ENCODE peak calls at places on chromosomes 2 and 18, in five cellular contexts. J, O, C, U and T are unnamed samples.

GRCh38 chr2:28511871-28512606 is 16.2 kb downstream of the PLB1 start:
- DNase-seq in C (no peak), J (no peak), O (no peak), U (no peak), T (no peak)

GRCh38 chr2:108447947-108448677 is 894 bp upstream of the GCC2 start:
- DNase-seq in U (no peak), C (no peak), O (no peak), J (no peak), T (no peak)

GRCh38 chr18:63477972-63478371 is 1.2 kb downstream of the SERPINB5 start:
- DNase-seq in J (no peak), O (no peak), U (no peak), C (no peak), T (no peak)

GRCh38 chr2:158509928-158510797 is 53.4 kb downstream of the PKP4 start:
- DNase-seq in J (no peak), U (no peak), O (no peak), C (no peak), T (no peak)

GRCh38 chr18:32735781-32736180 is 37.0 kb downstream of the KLHL14 start:
- DNase-seq in J (peak), C (peak), U (no peak), O (no peak), T (no peak)

GRCh38 chr2:45895477-45895876 is 244.0 kb downstream of the PRKCE start:
- DNase-seq in O (no peak), U (no peak), C (no peak), J (no peak), T (no peak)

GRCh38 chr2:217449436-217449835 is 553.4 kb downstream of the TNS1 start:
- DNase-seq in C (no peak), O (no peak), U (no peak), J (no peak), T (no peak)

GRCh38 chr2:46335404-46335965 is 38.3 kb downstream of the EPAS1 start:
- DNase-seq in U (no peak), O (peak), J (peak), C (no peak), T (peak)

GRCh38 chr18:76394780-76395476 is 100.1 kb downstream of the ZNF516 start:
- DNase-seq in C (peak), O (no peak), J (no peak), U (no peak), T (no peak)

GRCh38 chr2:200617089-200618050 is 31.6 kb downstream of the AOX1 start:
- DNase-seq in J (no peak), U (no peak), C (no peak), O (no peak), T (no peak)

GRCh38 chr18:57084331-57085298 is 62.3 kb upstream of the BOD1L2 start:
- DNase-seq in J (no peak), U (no peak), C (no peak), O (no peak), T (no peak)

GRCh38 chr18:34492652-34493051 is 217.4 kb upstream of the DTNA start:
- DNase-seq in C (no peak), O (peak), J (no peak), U (no peak), T (no peak)

GRCh38 chr2:236166781-236167296 is 1.3 kb downstream of the GBX2 start:
- DNase-seq in J (no peak), U (no peak), C (no peak), O (peak), T (no peak)

GRCh38 chr2:16059393-16060016 is 119.2 kb downstream of the MYCN start:
- DNase-seq in O (no peak), U (no peak), C (no peak), J (no peak), T (no peak)

GRCh38 chr2:168686485-168687191 is 115.8 kb upstream of the NOSTRIN start:
- DNase-seq in J (no peak), C (no peak), U (no peak), O (no peak), T (no peak)

GRCh38 chr18:58721586-58722160 is 50.4 kb downstream of the MALT1 start:
- DNase-seq in C (no peak), J (no peak), O (no peak), U (no peak), T (no peak)

GRCh38 chr18:48949606-48950535 is 894 bp downstream of the SMAD7 start:
- DNase-seq in O (peak), C (no peak), U (peak), J (no peak), T (no peak)

GRCh38 chr2:201858781-201859180 is 52.4 kb downstream of the CDK15 start:
- DNase-seq in U (no peak), C (no peak), J (peak), O (peak), T (no peak)

GRCh38 chr2:227545990-227546389 is 52.7 kb upstream of the SCYGR2 start:
- DNase-seq in O (peak), C (no peak), U (peak), J (no peak), T (no peak)

GRCh38 chr18:27014841-27015240 is 149.3 kb upstream of the AQP4 start:
- DNase-seq in C (no peak), O (no peak), U (no peak), J (no peak), T (no peak)

GRCh38 chr2:180367831-180368230 is 360.7 kb upstream of the CWC22 start:
- DNase-seq in U (no peak), C (peak), O (no peak), J (no peak), T (no peak)

GRCh38 chr2:8135051-8135675 is 546.7 kb upstream of the ID2 start:
- DNase-seq in J (no peak), C (no peak), U (no peak), O (no peak), T (no peak)

GRCh38 chr2:108917078-108917440 is 72.0 kb downstream of the EDAR start:
- DNase-seq in U (no peak), C (no peak), J (peak), O (no peak), T (peak)

GRCh38 chr2:163210430-163210918 is 371.9 kb upstream of the KCNH7 start:
- DNase-seq in C (peak), U (no peak), J (no peak), O (no peak), T (no peak)